ENCODE peak calls at places on chromosomes 2 and 18, in seven cellular contexts. One of them, this sample, is unnamed.

GRCh38 chr2:181959508-181959907 is 26.1 kb upstream of the PPP1R1C start:
- DNase-seq in astrocyte of the spinal cord: no peak
- DNase-seq in Calu3: no peak
- DNase-seq in stimulated activated naive B cell treated with anti-CD40 and anti-IgM and Interleukin-4, amounts not matched to agents 10 μg/mL and 1 μg/mL and 100 μg/mL, for 72 hours: no peak
- DNase-seq in neural progenitor cell: no peak
- DNase-seq in cardiac muscle cell: no peak
- DNase-seq in Kasumi-1: no peak
- DNase-seq in this sample: no peak

GRCh38 chr2:130154773-130155765 is 10.2 kb upstream of the CCDC74B start:
- DNase-seq in cardiac muscle cell: no peak
- DNase-seq in astrocyte of the spinal cord: no peak
- DNase-seq in Calu3: no peak
- DNase-seq in stimulated activated naive B cell treated with anti-CD40 and anti-IgM and Interleukin-4, amounts not matched to agents 10 μg/mL and 1 μg/mL and 100 μg/mL, for 72 hours: no peak
- DNase-seq in neural progenitor cell: no peak
- DNase-seq in Kasumi-1: no peak
- DNase-seq in this sample: no peak

GRCh38 chr2:25853038-25853638 is 25.1 kb downstream of the ASXL2 start:
- DNase-seq in stimulated activated naive B cell treated with anti-CD40 and anti-IgM and Interleukin-4, amounts not matched to agents 10 μg/mL and 1 μg/mL and 100 μg/mL, for 72 hours: no peak
- DNase-seq in neural progenitor cell: no peak
- DNase-seq in Calu3: no peak
- DNase-seq in Kasumi-1: peak
- DNase-seq in cardiac muscle cell: no peak
- DNase-seq in astrocyte of the spinal cord: no peak
- DNase-seq in this sample: no peak

GRCh38 chr18:79695856-79696850 is 16.6 kb downstream of the CTDP1 start:
- DNase-seq in stimulated activated naive B cell treated with anti-CD40 and anti-IgM and Interleukin-4, amounts not matched to agents 10 μg/mL and 1 μg/mL and 100 μg/mL, for 72 hours: no peak
- DNase-seq in Calu3: no peak
- DNase-seq in Kasumi-1: no peak
- DNase-seq in astrocyte of the spinal cord: no peak
- DNase-seq in neural progenitor cell: no peak
- DNase-seq in cardiac muscle cell: no peak
- DNase-seq in this sample: no peak

GRCh38 chr2:48395658-48396057 is 134.3 kb upstream of the STON1 start:
- DNase-seq in astrocyte of the spinal cord: no peak
- DNase-seq in stimulated activated naive B cell treated with anti-CD40 and anti-IgM and Interleukin-4, amounts not matched to agents 10 μg/mL and 1 μg/mL and 100 μg/mL, for 72 hours: no peak
- DNase-seq in neural progenitor cell: no peak
- DNase-seq in Kasumi-1: peak
- DNase-seq in cardiac muscle cell: no peak
- DNase-seq in Calu3: no peak
- DNase-seq in this sample: no peak

GRCh38 chr2:176508984-176509383 is 239.7 kb downstream of the MTX2 start:
- DNase-seq in astrocyte of the spinal cord: peak
- DNase-seq in Calu3: no peak
- DNase-seq in Kasumi-1: no peak
- DNase-seq in stimulated activated naive B cell treated with anti-CD40 and anti-IgM and Interleukin-4, amounts not matched to agents 10 μg/mL and 1 μg/mL and 100 μg/mL, for 72 hours: no peak
- DNase-seq in neural progenitor cell: no peak
- DNase-seq in cardiac muscle cell: peak
- DNase-seq in this sample: no peak

GRCh38 chr2:182817558-182817957 is 48.9 kb downstream of the FRZB start:
- DNase-seq in astrocyte of the spinal cord: no peak
- DNase-seq in Calu3: no peak
- DNase-seq in cardiac muscle cell: no peak
- DNase-seq in stimulated activated naive B cell treated with anti-CD40 and anti-IgM and Interleukin-4, amounts not matched to agents 10 μg/mL and 1 μg/mL and 100 μg/mL, for 72 hours: no peak
- DNase-seq in Kasumi-1: no peak
- DNase-seq in neural progenitor cell: no peak
- DNase-seq in this sample: no peak

GRCh38 chr2:174240097-174240496 is 8.2 kb downstream of the OLA1 start:
- DNase-seq in Kasumi-1: no peak
- DNase-seq in Calu3: no peak
- DNase-seq in neural progenitor cell: no peak
- DNase-seq in astrocyte of the spinal cord: no peak
- DNase-seq in cardiac muscle cell: no peak
- DNase-seq in stimulated activated naive B cell treated with anti-CD40 and anti-IgM and Interleukin-4, amounts not matched to agents 10 μg/mL and 1 μg/mL and 100 μg/mL, for 72 hours: no peak
- DNase-seq in this sample: no peak

GRCh38 chr2:191854385-191855372 is 7.8 kb upstream of the CAVIN2 start:
- DNase-seq in astrocyte of the spinal cord: peak
- DNase-seq in cardiac muscle cell: peak
- DNase-seq in stimulated activated naive B cell treated with anti-CD40 and anti-IgM and Interleukin-4, amounts not matched to agents 10 μg/mL and 1 μg/mL and 100 μg/mL, for 72 hours: no peak
- DNase-seq in Calu3: no peak
- DNase-seq in neural progenitor cell: no peak
- DNase-seq in Kasumi-1: no peak
- DNase-seq in this sample: no peak

GRCh38 chr2:230874456-230874855 is 9.7 kb downstream of the ITM2C start:
- DNase-seq in Calu3: no peak
- DNase-seq in cardiac muscle cell: no peak
- DNase-seq in Kasumi-1: no peak
- DNase-seq in astrocyte of the spinal cord: no peak
- DNase-seq in stimulated activated naive B cell treated with anti-CD40 and anti-IgM and Interleukin-4, amounts not matched to agents 10 μg/mL and 1 μg/mL and 100 μg/mL, for 72 hours: no peak
- DNase-seq in neural progenitor cell: no peak
- DNase-seq in this sample: no peak

GRCh38 chr2:119819846-119820245 is 60.1 kb downstream of the PTPN4 start:
- DNase-seq in Calu3: no peak
- DNase-seq in neural progenitor cell: no peak
- DNase-seq in stimulated activated naive B cell treated with anti-CD40 and anti-IgM and Interleukin-4, amounts not matched to agents 10 μg/mL and 1 μg/mL and 100 μg/mL, for 72 hours: no peak
- DNase-seq in cardiac muscle cell: no peak
- DNase-seq in astrocyte of the spinal cord: no peak
- DNase-seq in Kasumi-1: no peak
- DNase-seq in this sample: no peak

GRCh38 chr2:101983928-101984327 is 7.8 kb upstream of the IL1R2 start:
- DNase-seq in stimulated activated naive B cell treated with anti-CD40 and anti-IgM and Interleukin-4, amounts not matched to agents 10 μg/mL and 1 μg/mL and 100 μg/mL, for 72 hours: no peak
- DNase-seq in Kasumi-1: no peak
- DNase-seq in neural progenitor cell: peak
- DNase-seq in cardiac muscle cell: no peak
- DNase-seq in astrocyte of the spinal cord: no peak
- DNase-seq in Calu3: no peak
- DNase-seq in this sample: no peak

GRCh38 chr2:136295168-136295567 is 177.2 kb upstream of the CXCR4 start:
- DNase-seq in Calu3: no peak
- DNase-seq in cardiac muscle cell: no peak
- DNase-seq in Kasumi-1: no peak
- DNase-seq in neural progenitor cell: no peak
- DNase-seq in stimulated activated naive B cell treated with anti-CD40 and anti-IgM and Interleukin-4, amounts not matched to agents 10 μg/mL and 1 μg/mL and 100 μg/mL, for 72 hours: no peak
- DNase-seq in astrocyte of the spinal cord: no peak
- DNase-seq in this sample: no peak

GRCh38 chr2:178205853-178206516 is 11.7 kb downstream of the OSBPL6 start:
- DNase-seq in neural progenitor cell: no peak
- DNase-seq in astrocyte of the spinal cord: peak
- DNase-seq in cardiac muscle cell: peak
- DNase-seq in Kasumi-1: no peak
- DNase-seq in Calu3: no peak
- DNase-seq in stimulated activated naive B cell treated with anti-CD40 and anti-IgM and Interleukin-4, amounts not matched to agents 10 μg/mL and 1 μg/mL and 100 μg/mL, for 72 hours: no peak
- DNase-seq in this sample: no peak

GRCh38 chr2:142041105-142041504 is 89.7 kb downstream of the LRP1B start:
- DNase-seq in neural progenitor cell: no peak
- DNase-seq in Calu3: peak
- DNase-seq in astrocyte of the spinal cord: peak
- DNase-seq in Kasumi-1: no peak
- DNase-seq in stimulated activated naive B cell treated with anti-CD40 and anti-IgM and Interleukin-4, amounts not matched to agents 10 μg/mL and 1 μg/mL and 100 μg/mL, for 72 hours: no peak
- DNase-seq in cardiac muscle cell: no peak
- DNase-seq in this sample: no peak

GRCh38 chr18:61628085-61628484 is 264.7 kb downstream of the RNF152 start:
- DNase-seq in astrocyte of the spinal cord: no peak
- DNase-seq in cardiac muscle cell: no peak
- DNase-seq in Kasumi-1: no peak
- DNase-seq in neural progenitor cell: no peak
- DNase-seq in Calu3: no peak
- DNase-seq in stimulated activated naive B cell treated with anti-CD40 and anti-IgM and Interleukin-4, amounts not matched to agents 10 μg/mL and 1 μg/mL and 100 μg/mL, for 72 hours: no peak
- DNase-seq in this sample: no peak

GRCh38 chr2:241564596-241565411 is 6.3 kb downstream of the BOK start:
- DNase-seq in Calu3: no peak
- DNase-seq in neural progenitor cell: no peak
- DNase-seq in stimulated activated naive B cell treated with anti-CD40 and anti-IgM and Interleukin-4, amounts not matched to agents 10 μg/mL and 1 μg/mL and 100 μg/mL, for 72 hours: no peak
- DNase-seq in cardiac muscle cell: no peak
- DNase-seq in Kasumi-1: no peak
- DNase-seq in astrocyte of the spinal cord: no peak
- DNase-seq in this sample: no peak

GRCh38 chr2:225998653-225999052 is 599.1 kb downstream of the NYAP2 start:
- DNase-seq in neural progenitor cell: no peak
- DNase-seq in cardiac muscle cell: no peak
- DNase-seq in stimulated activated naive B cell treated with anti-CD40 and anti-IgM and Interleukin-4, amounts not matched to agents 10 μg/mL and 1 μg/mL and 100 μg/mL, for 72 hours: no peak
- DNase-seq in Kasumi-1: no peak
- DNase-seq in astrocyte of the spinal cord: peak
- DNase-seq in Calu3: no peak
- DNase-seq in this sample: no peak

GRCh38 chr2:205361272-205361671 is 321.0 kb upstream of the NRP2 start:
- DNase-seq in stimulated activated naive B cell treated with anti-CD40 and anti-IgM and Interleukin-4, amounts not matched to agents 10 μg/mL and 1 μg/mL and 100 μg/mL, for 72 hours: no peak
- DNase-seq in cardiac muscle cell: no peak
- DNase-seq in neural progenitor cell: no peak
- DNase-seq in astrocyte of the spinal cord: no peak
- DNase-seq in Calu3: no peak
- DNase-seq in Kasumi-1: no peak
- DNase-seq in this sample: peak

GRCh38 chr18:23301971-23302370 is 151.1 kb upstream of the RIOK3 start:
- DNase-seq in Calu3: no peak
- DNase-seq in stimulated activated naive B cell treated with anti-CD40 and anti-IgM and Interleukin-4, amounts not matched to agents 10 μg/mL and 1 μg/mL and 100 μg/mL, for 72 hours: no peak
- DNase-seq in neural progenitor cell: no peak
- DNase-seq in cardiac muscle cell: no peak
- DNase-seq in Kasumi-1: no peak
- DNase-seq in astrocyte of the spinal cord: no peak
- DNase-seq in this sample: no peak

GRCh38 chr18:41870817-41871216 is 84.2 kb upstream of the PIK3C3 start:
- DNase-seq in stimulated activated naive B cell treated with anti-CD40 and anti-IgM and Interleukin-4, amounts not matched to agents 10 μg/mL and 1 μg/mL and 100 μg/mL, for 72 hours: no peak
- DNase-seq in neural progenitor cell: no peak
- DNase-seq in Kasumi-1: no peak
- DNase-seq in Calu3: no peak
- DNase-seq in cardiac muscle cell: no peak
- DNase-seq in astrocyte of the spinal cord: no peak
- DNase-seq in this sample: no peak

GRCh38 chr2:41326801-41327200 is 721.0 kb upstream of the PKDCC start:
- DNase-seq in stimulated activated naive B cell treated with anti-CD40 and anti-IgM and Interleukin-4, amounts not matched to agents 10 μg/mL and 1 μg/mL and 100 μg/mL, for 72 hours: no peak
- DNase-seq in Calu3: no peak
- DNase-seq in neural progenitor cell: peak
- DNase-seq in Kasumi-1: no peak
- DNase-seq in cardiac muscle cell: no peak
- DNase-seq in astrocyte of the spinal cord: no peak
- DNase-seq in this sample: no peak

GRCh38 chr2:12504443-12504842 is 212.3 kb upstream of the TRIB2 start:
- DNase-seq in astrocyte of the spinal cord: peak
- DNase-seq in neural progenitor cell: no peak
- DNase-seq in Calu3: no peak
- DNase-seq in cardiac muscle cell: no peak
- DNase-seq in stimulated activated naive B cell treated with anti-CD40 and anti-IgM and Interleukin-4, amounts not matched to agents 10 μg/mL and 1 μg/mL and 100 μg/mL, for 72 hours: peak
- DNase-seq in Kasumi-1: peak
- DNase-seq in this sample: no peak

GRCh38 chr2:148968776-148969175 is 69.7 kb upstream of the LYPD6B start:
- DNase-seq in stimulated activated naive B cell treated with anti-CD40 and anti-IgM and Interleukin-4, amounts not matched to agents 10 μg/mL and 1 μg/mL and 100 μg/mL, for 72 hours: no peak
- DNase-seq in Calu3: no peak
- DNase-seq in cardiac muscle cell: no peak
- DNase-seq in Kasumi-1: no peak
- DNase-seq in neural progenitor cell: peak
- DNase-seq in astrocyte of the spinal cord: no peak
- DNase-seq in this sample: no peak

GRCh38 chr2:65079017-65079416 is 22.8 kb downstream of the CEP68 start:
- DNase-seq in astrocyte of the spinal cord: no peak
- DNase-seq in neural progenitor cell: no peak
- DNase-seq in stimulated activated naive B cell treated with anti-CD40 and anti-IgM and Interleukin-4, amounts not matched to agents 10 μg/mL and 1 μg/mL and 100 μg/mL, for 72 hours: no peak
- DNase-seq in Calu3: no peak
- DNase-seq in cardiac muscle cell: no peak
- DNase-seq in Kasumi-1: no peak
- DNase-seq in this sample: no peak

GRCh38 chr2:197920088-197920487 is 115.7 kb downstream of the PLCL1 start:
- DNase-seq in cardiac muscle cell: no peak
- DNase-seq in astrocyte of the spinal cord: no peak
- DNase-seq in stimulated activated naive B cell treated with anti-CD40 and anti-IgM and Interleukin-4, amounts not matched to agents 10 μg/mL and 1 μg/mL and 100 μg/mL, for 72 hours: no peak
- DNase-seq in neural progenitor cell: no peak
- DNase-seq in Kasumi-1: no peak
- DNase-seq in Calu3: no peak
- DNase-seq in this sample: no peak

GRCh38 chr2:65869286-65869685 is 436.9 kb upstream of the SPRED2 start:
- DNase-seq in Kasumi-1: no peak
- DNase-seq in stimulated activated naive B cell treated with anti-CD40 and anti-IgM and Interleukin-4, amounts not matched to agents 10 μg/mL and 1 μg/mL and 100 μg/mL, for 72 hours: no peak
- DNase-seq in astrocyte of the spinal cord: no peak
- DNase-seq in neural progenitor cell: no peak
- DNase-seq in cardiac muscle cell: no peak
- DNase-seq in Calu3: no peak
- DNase-seq in this sample: no peak

GRCh38 chr2:54021702-54022101 is 50.9 kb upstream of the PSME4 start:
- DNase-seq in cardiac muscle cell: no peak
- DNase-seq in stimulated activated naive B cell treated with anti-CD40 and anti-IgM and Interleukin-4, amounts not matched to agents 10 μg/mL and 1 μg/mL and 100 μg/mL, for 72 hours: no peak
- DNase-seq in Calu3: no peak
- DNase-seq in Kasumi-1: no peak
- DNase-seq in neural progenitor cell: no peak
- DNase-seq in astrocyte of the spinal cord: no peak
- DNase-seq in this sample: no peak